ENCODE peak calls at places on chromosome 1, in ten cellular contexts. N, X, I, T, B, H, R, F, U and O are unnamed samples.
A peak's percentile ranks its signal among the peaks of the same experiment; 100 is the strongest.

GRCh38 chr1:36175137-36176095 is 19.5 kb downstream of the MAP7D1 start:
- DNase-seq in T (peak; percentile 49), I (peak; percentile 68), H (peak; percentile 41), B (peak; percentile 66), N (no peak), F (no peak), X (no peak), R (peak; percentile 58), U (no peak), O (no peak)

GRCh38 chr1:70764747-70765146 is 282.9 kb downstream of the PTGER3 start:
- DNase-seq in H (no peak), X (no peak), U (no peak), R (no peak), F (no peak), B (no peak), N (no peak), T (no peak), I (no peak), O (no peak)

GRCh38 chr1:161781995-161782394 is 15.9 kb downstream of the ATF6 start:
- DNase-seq in F (no peak), R (no peak), I (no peak), T (peak; percentile 28), B (no peak), X (peak; percentile 41), N (no peak), H (no peak), U (no peak), O (no peak)

GRCh38 chr1:244237445-244237844 is 186.4 kb downstream of the ZBTB18 start:
- DNase-seq in B (no peak), F (no peak), U (no peak), T (no peak), X (peak; percentile 36), R (no peak), H (no peak), I (no peak), N (no peak), O (no peak)

GRCh38 chr1:245879091-245879490 is 628.0 kb downstream of the SMYD3 start:
- DNase-seq in U (no peak), X (no peak), B (no peak), H (no peak), T (no peak), I (no peak), F (no peak), N (no peak), R (no peak), O (no peak)

GRCh38 chr1:197145451-197146029 is 929 bp downstream of the ASPM start:
- DNase-seq in I (no peak), R (no peak), X (no peak), B (no peak), U (no peak), T (peak; percentile 31), N (no peak), F (no peak), H (no peak), O (no peak)

GRCh38 chr1:91997607-91998195 is 32.1 kb upstream of the EPHX4 start:
- DNase-seq in X (peak; percentile 76), B (no peak), H (no peak), F (no peak), I (peak; percentile 50), T (peak; percentile 77), U (peak; percentile 50), N (no peak), R (peak; percentile 67), O (peak; percentile 30)

GRCh38 chr1:31444725-31445448 is 31.9 kb downstream of the SERINC2 start:
- DNase-seq in F (no peak), I (no peak), B (no peak), U (peak; percentile 87), R (no peak), H (no peak), N (no peak), X (no peak), T (no peak), O (no peak)

GRCh38 chr1:55039342-55040082 is at the start of gene PCSK9:
- DNase-seq in U (peak; percentile 49), B (no peak), N (peak; percentile 71), F (no peak), H (no peak), X (peak; percentile 39), R (peak; percentile 81), I (no peak), T (peak; percentile 45), O (no peak)

GRCh38 chr1:218942421-218942820 is 231.3 kb upstream of the LYPLAL1 start:
- DNase-seq in U (no peak), X (no peak), B (no peak), F (no peak), N (no peak), T (no peak), I (no peak), H (no peak), R (no peak), O (no peak)

GRCh38 chr1:107198581-107198980 is 57.7 kb downstream of the NTNG1 start:
- DNase-seq in R (no peak), H (no peak), B (no peak), U (no peak), N (no peak), I (no peak), T (peak; percentile 55), F (no peak), X (peak; percentile 7), O (no peak)

GRCh38 chr1:196148367-196148970 is 459.8 kb downstream of the KCNT2 start:
- DNase-seq in H (no peak), I (peak; percentile 29), R (peak; percentile 56), B (no peak), U (peak; percentile 34), F (no peak), X (peak; percentile 70), T (peak; percentile 73), N (no peak), O (peak; percentile 15)

GRCh38 chr1:50720457-50721053 is 239.5 kb downstream of the FAF1 start:
- DNase-seq in H (no peak), U (no peak), R (peak; percentile 51), N (no peak), X (no peak), I (no peak), T (no peak), F (no peak), B (no peak), O (no peak)

GRCh38 chr1:65334081-65334480 is 24.7 kb downstream of the DNAJC6 start:
- DNase-seq in R (no peak), T (no peak), B (no peak), I (no peak), H (no peak), N (no peak), F (no peak), X (no peak), U (no peak), O (no peak)

GRCh38 chr1:226736908-226737818 is 1.9 kb downstream of the ITPKB start:
- DNase-seq in H (peak; percentile 37), I (peak; percentile 83), X (peak; percentile 53), R (peak; percentile 75), N (peak; percentile 67), T (peak; percentile 35), U (no peak), B (peak; percentile 77), F (no peak), O (no peak)

DNA sequence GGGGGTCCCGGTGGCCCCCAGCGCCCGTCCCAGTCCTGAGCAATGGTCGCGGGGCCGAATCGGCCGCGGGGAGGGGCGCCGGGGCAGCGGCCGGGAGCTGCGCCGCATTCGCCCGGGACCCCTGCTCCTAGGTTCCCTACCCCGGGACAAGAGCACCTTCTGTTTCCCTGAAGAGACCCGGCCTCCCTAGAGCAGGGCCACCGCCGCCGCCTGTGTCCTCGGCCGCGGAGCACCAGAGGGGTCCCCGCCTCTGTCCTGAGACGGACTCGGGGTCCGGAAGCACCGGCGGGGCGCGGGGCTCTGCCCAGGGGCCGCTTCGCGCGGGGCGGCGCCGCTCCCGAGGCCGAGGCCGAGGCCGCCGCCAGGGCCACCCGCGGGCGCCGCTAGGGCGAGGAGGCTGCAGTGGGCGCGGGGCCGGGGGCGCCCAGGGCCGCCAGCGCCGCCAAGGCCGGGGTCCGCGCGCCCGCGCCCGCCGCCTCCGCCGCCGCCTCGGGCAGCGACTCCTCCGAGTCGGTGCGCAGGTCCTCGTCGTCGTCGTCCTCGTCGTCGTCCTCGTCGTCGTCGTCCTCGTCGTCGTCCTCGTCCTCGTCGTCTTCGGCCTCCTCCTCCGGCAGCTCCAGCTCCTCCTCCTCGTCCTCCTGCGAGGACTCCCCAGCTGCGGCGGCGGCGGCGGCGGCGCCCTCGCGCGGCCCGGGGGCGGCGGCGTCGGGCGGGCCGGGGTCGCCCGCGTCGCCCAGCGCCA is 157.7 kb downstream of the CASZ1 start:
- DNase-seq in H (no peak), B (no peak), N (no peak), I (no peak), X (no peak), U (no peak), F (no peak), R (peak; percentile 59), T (no peak), O (no peak)
- H3K4me3 ChIP-seq in H (peak overlapping the region; percentile 30), B (peak overlapping the region; percentile 47), N (peak overlapping the region; percentile 35), I (no peak overlapping the region), X (no peak overlapping the region), U (no peak overlapping the region), F (peak overlapping the region; percentile 59), R (peak overlapping the region; percentile 60), T (no peak overlapping the region), O (no peak overlapping the region)

GRCh38 chr1:198936371-198937083 is 297.7 kb downstream of the PTPRC start:
- DNase-seq in I (peak; percentile 31), X (no peak), H (no peak), N (no peak), F (no peak), T (peak; percentile 47), B (no peak), R (no peak), U (no peak), O (no peak)
- H3K27ac ChIP-seq in I (peak overlapping the region; percentile 88), X (peak overlapping the region; percentile 89), H (peak overlapping the region; percentile 24), N (peak overlapping the region; percentile 80), F (no peak overlapping the region), T (peak overlapping the region; percentile 62), B (peak overlapping the region; percentile 11), R (no peak overlapping the region), U (peak overlapping the region; percentile 66), O (no peak overlapping the region)

GRCh38 chr1:101237229-101237837 is 514 bp downstream of the S1PR1 start:
- DNase-seq in T (peak; percentile 84), H (peak; percentile 34), I (no peak), F (no peak), X (peak; percentile 50), R (peak; percentile 19), B (no peak), U (no peak), N (no peak), O (peak; percentile 55)
- TF ChIP-seq CTCF in T (no peak), H (no peak), I (no peak), F (no peak), X (no peak), R (no peak), B (no peak), U (no peak), N (no peak), O (peak; percentile 28)

DNA sequence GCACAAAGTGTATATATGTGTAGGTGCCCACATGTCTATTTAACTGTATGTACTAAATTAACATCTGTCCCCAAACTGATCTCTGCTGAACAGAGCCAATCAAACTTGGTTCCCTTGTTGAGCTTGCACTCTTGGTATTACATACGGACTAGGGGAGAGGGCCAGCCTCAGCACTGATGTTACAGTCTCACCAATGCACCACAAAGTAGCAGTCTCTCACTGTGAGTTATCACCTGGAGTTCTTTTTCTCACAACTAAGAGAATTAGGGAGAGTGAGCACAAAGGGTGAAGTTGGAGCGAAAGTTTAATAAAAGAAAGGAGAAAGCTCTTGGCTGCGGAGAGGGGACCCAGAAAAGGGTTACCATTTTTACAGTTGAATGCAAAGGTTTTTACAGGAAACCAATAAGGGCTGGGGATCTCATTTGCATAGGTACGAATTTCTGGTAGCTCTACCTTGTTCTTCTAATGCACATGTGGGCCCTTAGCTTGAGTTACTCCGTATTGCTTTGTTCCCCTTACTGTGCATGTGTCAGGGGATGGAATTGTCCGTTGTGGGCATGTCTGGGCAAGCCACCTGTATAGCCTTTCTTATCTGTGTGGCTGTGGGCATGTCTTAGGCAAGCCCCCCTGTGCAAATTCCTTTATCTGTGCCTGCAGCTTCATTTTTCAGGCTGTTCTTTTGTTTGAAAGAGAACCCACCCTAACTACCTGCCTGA is 13.3 kb upstream of the CHI3L2 start:
- DNase-seq in R (no peak), I (peak; percentile 83), H (no peak), T (no peak), X (no peak), B (no peak), U (no peak), N (no peak), F (no peak), O (no peak)
- H3K4me3 ChIP-seq in R (no peak overlapping the region), I (peak overlapping the region; percentile 45), H (no peak overlapping the region), T (no peak overlapping the region), X (no peak overlapping the region), B (no peak overlapping the region), U (no peak overlapping the region), N (no peak overlapping the region), F (no peak overlapping the region), O (no peak overlapping the region)